ENCODE peak calls at places on chromosomes 7 and 10, in eight cellular contexts. Q is left ventricle myocardium inferior, X is IMR-90, W is A549, R is right cardiac atrium, J is cardiac muscle cell, H is pancreas, M is ovary. C is an unnamed sample.

GRCh38 chr7:112056409-112056808 is 149.8 kb downstream of the DOCK4 start:
- DNase-seq in Q (no peak), X (peak; percentile 82), W (peak; percentile 64), R (no peak), J (peak; percentile 22), H (no peak), M (no peak), C (no peak)

GRCh38 chr10:102299873-102300272 is 54.5 kb downstream of the GBF1 start:
- DNase-seq in Q (no peak), X (peak; percentile 76), W (no peak), R (no peak), J (peak; percentile 58), H (no peak), M (no peak), C (no peak)

GRCh38 chr7:112129655-112130323 is 76.4 kb downstream of the DOCK4 start:
- DNase-seq in Q (no peak), X (no peak), W (no peak), R (no peak), J (no peak), H (peak; percentile 26), M (no peak), C (no peak)

GRCh38 chr10:110149259-110149658 is 58.1 kb upstream of the MXI1 start:
- DNase-seq in Q (no peak), X (no peak), W (no peak), R (no peak), J (no peak), H (no peak), M (no peak), C (no peak)

GRCh38 chr7:106062521-106062931 is 49.6 kb downstream of the SYPL1 start:
- DNase-seq in Q (no peak), X (no peak), W (no peak), R (no peak), J (no peak), H (no peak), M (no peak), C (no peak)

GRCh38 chr10:6669269-6669859 is 89.3 kb upstream of the PRKCQ start:
- DNase-seq in Q (no peak), X (peak; percentile 73), W (peak; percentile 72), R (no peak), J (peak; percentile 73), H (no peak), M (no peak), C (no peak)

GRCh38 chr7:8378349-8379019 is 54.9 kb upstream of the NXPH1 start:
- DNase-seq in Q (no peak), X (no peak), W (no peak), R (no peak), J (no peak), H (no peak), M (no peak), C (no peak)

GRCh38 chr7:85014936-85015335 is 171.9 kb downstream of the SEMA3D start:
- DNase-seq in Q (no peak), X (no peak), W (peak; percentile 16), R (no peak), J (no peak), H (no peak), M (no peak), C (no peak)

GRCh38 chr7:39353615-39354376 is 212.4 kb upstream of the YAE1 start:
- DNase-seq in Q (peak; percentile 18), X (no peak), W (no peak), R (peak; percentile 60), J (peak; percentile 78), H (peak; percentile 23), M (peak; percentile 64), C (peak; percentile 66)

GRCh38 chr7:15084368-15084767 is 181.8 kb upstream of the DGKB start:
- DNase-seq in Q (no peak), X (no peak), W (no peak), R (no peak), J (no peak), H (no peak), M (no peak), C (no peak)
- H3K4me3 ChIP-seq in Q (no peak overlapping the region), X (no peak overlapping the region), W (no peak overlapping the region), R (no peak overlapping the region), J (no peak overlapping the region), H (no peak overlapping the region), M (no peak overlapping the region), C (no peak overlapping the region)

GRCh38 chr7:116224492-116225098 is 14.3 kb downstream of the TES start:
- DNase-seq in Q (no peak), X (no peak), W (no peak), R (no peak), J (no peak), H (no peak), M (no peak), C (no peak)
- H3K4me1 ChIP-seq in Q (peaks cover 35% of the 10 kb centered on the region), X (peaks cover 8% of the 10 kb centered on the region), W (peaks cover 59% of the 10 kb centered on the region), R (no peaks in the 10 kb centered on the region), J (no peaks in the 10 kb centered on the region), H (peaks cover 8% of the 10 kb centered on the region), M (no peaks in the 10 kb centered on the region), C (peaks cover 6% of the 10 kb centered on the region)

GRCh38 chr10:103934308-103934707 is 16.3 kb upstream of the STN1 start:
- DNase-seq in Q (no peak), X (no peak), W (no peak), R (no peak), J (no peak), H (no peak), M (no peak), C (no peak)
- H3K27ac ChIP-seq in Q (no peak overlapping the region), X (no peak overlapping the region), W (no peak overlapping the region), R (no peak overlapping the region), J (no peak overlapping the region), H (no peak overlapping the region), M (no peak overlapping the region), C (no peak overlapping the region)

GRCh38 chr7:136086712-136087111 is 109.6 kb upstream of the MTPN start:
- DNase-seq in Q (no peak), X (peak; percentile 85), W (peak; percentile 76), R (peak; percentile 49), J (peak; percentile 95), H (peak; percentile 73), M (peak; percentile 46), C (no peak)
- H3K4me3 ChIP-seq in Q (peak overlapping the region; percentile 66), X (peak overlapping the region; percentile 40), W (peak overlapping the region; percentile 31), R (peak overlapping the region; percentile 44), J (no peak overlapping the region), H (peak overlapping the region; percentile 32), M (peak overlapping the region; percentile 35), C (peak overlapping the region; percentile 46)

DNA sequence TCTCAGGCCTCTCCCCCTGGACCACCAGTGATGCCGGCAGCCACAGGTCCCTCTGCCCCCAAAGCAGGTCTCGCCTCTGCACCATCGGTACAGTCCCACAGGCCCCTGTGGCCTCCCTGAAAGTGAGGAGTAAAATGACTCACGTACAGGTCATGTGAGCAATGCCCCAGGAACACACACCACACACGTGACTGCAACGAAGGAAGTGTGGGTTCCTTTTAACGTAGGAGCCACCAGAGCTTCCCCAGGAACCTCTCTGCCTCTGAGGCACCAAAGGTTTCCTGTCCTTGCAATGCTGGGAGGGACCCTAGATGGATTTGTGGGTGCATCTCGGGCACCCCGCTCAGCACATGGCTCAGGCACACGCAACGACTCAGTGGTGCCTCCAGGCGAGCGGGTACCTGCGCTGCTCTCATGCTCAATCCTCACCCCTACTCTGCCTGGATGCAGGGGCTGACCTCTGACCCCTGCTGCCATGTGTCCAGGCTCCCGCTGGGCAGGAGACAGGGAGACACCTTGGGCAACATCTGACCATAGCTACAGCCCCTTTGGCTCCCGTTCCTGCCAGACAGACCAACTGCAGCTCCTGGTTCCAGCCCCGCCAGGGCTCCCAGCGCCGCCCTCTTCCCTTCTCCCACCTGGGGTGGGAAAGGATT is 120.7 kb downstream of the PRKAG2 start:
- DNase-seq in Q (no peak), X (peak; percentile 82), W (no peak), R (no peak), J (peak; percentile 46), H (no peak), M (no peak), C (no peak)
- H3K4me1 ChIP-seq in Q (peaks cover 38% of the 10 kb centered on the region), X (peaks cover 36% of the 10 kb centered on the region), W (peaks cover 44% of the 10 kb centered on the region), R (peaks cover 6% of the 10 kb centered on the region), J (peaks cover 4% of the 10 kb centered on the region), H (no peaks in the 10 kb centered on the region), M (peaks cover 36% of the 10 kb centered on the region), C (peaks cover 44% of the 10 kb centered on the region)

DNA sequence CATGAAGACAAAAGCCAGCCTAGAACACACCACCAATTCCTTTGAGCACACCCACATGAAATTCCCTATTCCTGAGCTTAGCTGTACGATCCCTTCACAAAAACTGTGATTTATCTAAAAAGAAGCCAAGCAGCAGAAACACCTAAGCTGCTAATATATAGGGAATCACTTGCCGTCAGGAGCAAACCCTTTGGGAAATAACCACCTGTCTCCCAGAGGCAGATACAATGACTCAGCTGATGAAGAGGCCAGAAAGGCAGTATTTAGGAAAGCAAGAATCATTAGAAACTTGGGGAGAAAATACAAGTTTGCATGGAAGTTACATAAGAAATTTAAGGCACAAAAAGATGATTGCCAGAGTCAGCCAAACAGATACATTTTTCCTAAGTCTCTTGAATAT is 70.4 kb upstream of the ANK3 start:
- DNase-seq in Q (no peak), X (no peak), W (no peak), R (no peak), J (no peak), H (no peak), M (no peak), C (no peak)
- H3K27ac ChIP-seq in Q (no peak overlapping the region), X (no peak overlapping the region), W (no peak overlapping the region), R (no peak overlapping the region), J (no peak overlapping the region), H (no peak overlapping the region), M (no peak overlapping the region), C (no peak overlapping the region)

DNA sequence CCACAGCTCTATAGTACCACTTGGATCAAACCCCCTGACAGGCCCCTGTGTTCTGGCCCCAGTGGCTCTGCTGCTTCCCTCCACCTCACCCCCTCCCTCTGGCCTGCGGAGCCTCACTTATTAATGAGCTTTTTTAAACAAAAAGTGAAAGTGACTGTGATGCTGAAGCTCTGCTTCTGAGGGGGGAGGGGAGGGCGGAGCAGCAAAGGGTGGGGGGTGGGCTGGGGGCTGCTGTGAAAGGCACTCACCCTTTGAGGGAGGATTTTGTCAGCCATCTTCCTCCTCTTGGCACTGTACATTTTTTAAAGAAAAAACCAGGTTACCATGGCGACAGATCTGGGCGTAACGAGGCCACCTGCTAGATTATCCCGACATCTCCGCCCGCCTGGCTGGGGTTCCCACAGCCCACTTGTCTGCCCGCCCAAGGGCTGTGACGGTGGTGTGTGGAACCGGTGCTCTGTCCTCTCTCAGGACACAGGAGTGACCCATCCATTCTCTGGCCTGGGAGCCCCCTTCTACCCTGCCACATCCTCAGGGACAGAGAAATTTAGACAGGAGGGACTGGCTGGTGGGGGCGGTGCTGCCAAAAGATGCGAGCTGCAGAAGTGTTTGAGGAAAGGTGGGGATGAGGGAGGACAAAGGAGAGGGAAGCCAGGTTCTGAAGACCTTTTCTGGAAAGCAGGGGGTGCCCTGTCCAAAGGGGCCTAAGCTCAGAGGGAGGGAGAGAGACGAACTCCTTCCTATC is 4.9 kb downstream of the SMARCD3 start:
- DNase-seq in Q (no peak), X (no peak), W (no peak), R (no peak), J (no peak), H (no peak), M (peak; percentile 47), C (peak; percentile 48)
- H3K4me3 ChIP-seq in Q (no peak overlapping the region), X (no peak overlapping the region), W (no peak overlapping the region), R (no peak overlapping the region), J (no peak overlapping the region), H (no peak overlapping the region), M (no peak overlapping the region), C (no peak overlapping the region)

GRCh38 chr10:34184901-34185386 is 630.2 kb downstream of the PARD3 start:
- DNase-seq in Q (no peak), X (no peak), W (no peak), R (no peak), J (no peak), H (no peak), M (no peak), C (no peak)
- H3K4me1 ChIP-seq in Q (peaks cover 21% of the 10 kb centered on the region), X (peaks cover 3% of the 10 kb centered on the region), W (peaks cover 17% of the 10 kb centered on the region), R (no peaks in the 10 kb centered on the region), J (peaks cover 21% of the 10 kb centered on the region), H (peaks cover 6% of the 10 kb centered on the region), M (peaks cover 24% of the 10 kb centered on the region), C (peaks cover 28% of the 10 kb centered on the region)

GRCh38 chr10:95428702-95429101 is 132.5 kb downstream of the SORBS1 start:
- DNase-seq in Q (peak; percentile 48), X (no peak), W (no peak), R (peak; percentile 55), J (no peak), H (no peak), M (no peak), C (no peak)
- H3K27ac ChIP-seq in Q (peak overlapping the region; percentile 92), X (no peak overlapping the region), W (no peak overlapping the region), R (peak overlapping the region; percentile 46), J (no peak overlapping the region), H (no peak overlapping the region), M (no peak overlapping the region), C (no peak overlapping the region)

C was measured in upper lobe of right lung.